ENCODE peak calls at places on chromosome 19, in six cellular contexts. One of them, this sample, is unnamed.

GRCh38 chr19:30887042-30887441 is 462.2 kb downstream of the TSHZ3 start:
- DNase-seq in fibroblast of villous mesenchyme: no peak
- DNase-seq in Peyer's patch: no peak
- DNase-seq in kidney epithelial cell: no peak
- DNase-seq in transverse colon: no peak
- DNase-seq in ovary: no peak
- DNase-seq in this sample: no peak

GRCh38 chr19:41850381-41850780 is 5.5 kb downstream of the DMRTC2 start:
- DNase-seq in kidney epithelial cell: no peak
- DNase-seq in Peyer's patch: no peak
- DNase-seq in fibroblast of villous mesenchyme: no peak
- DNase-seq in transverse colon: no peak
- DNase-seq in ovary: no peak
- DNase-seq in this sample: no peak

GRCh38 chr19:48784527-48784926 is 26.3 kb downstream of the BCAT2 start:
- DNase-seq in ovary: no peak
- DNase-seq in Peyer's patch: no peak
- DNase-seq in fibroblast of villous mesenchyme: peak
- DNase-seq in transverse colon: no peak
- DNase-seq in kidney epithelial cell: no peak
- DNase-seq in this sample: peak

GRCh38 chr19:21483589-21484170 is 21.7 kb upstream of the ZNF429 start:
- DNase-seq in ovary: peak
- DNase-seq in kidney epithelial cell: no peak
- DNase-seq in Peyer's patch: peak
- DNase-seq in fibroblast of villous mesenchyme: peak
- DNase-seq in transverse colon: peak
- DNase-seq in this sample: peak

GRCh38 chr19:15101479-15102082 is 5.6 kb upstream of the SYDE1 start:
- DNase-seq in kidney epithelial cell: no peak
- DNase-seq in fibroblast of villous mesenchyme: peak
- DNase-seq in transverse colon: peak
- DNase-seq in Peyer's patch: peak
- DNase-seq in ovary: no peak
- DNase-seq in this sample: peak

GRCh38 chr19:28485300-28485699 is 727.7 kb downstream of the UQCRFS1 start:
- DNase-seq in fibroblast of villous mesenchyme: no peak
- DNase-seq in Peyer's patch: peak
- DNase-seq in ovary: no peak
- DNase-seq in transverse colon: peak
- DNase-seq in kidney epithelial cell: no peak
- DNase-seq in this sample: no peak

GRCh38 chr19:55626350-55626749 is 2.0 kb upstream of the ZNF784 start:
- DNase-seq in fibroblast of villous mesenchyme: no peak
- DNase-seq in transverse colon: no peak
- DNase-seq in ovary: no peak
- DNase-seq in Peyer's patch: peak
- DNase-seq in kidney epithelial cell: no peak
- DNase-seq in this sample: no peak

GRCh38 chr19:14149509-14149994 is 13.2 kb upstream of the ASF1B start:
- DNase-seq in kidney epithelial cell: no peak
- DNase-seq in transverse colon: peak
- DNase-seq in fibroblast of villous mesenchyme: peak
- DNase-seq in Peyer's patch: peak
- DNase-seq in ovary: peak
- DNase-seq in this sample: peak

GRCh38 chr19:41691268-41691970 is 3.3 kb upstream of the CEACAM7 start:
- DNase-seq in transverse colon: peak
- DNase-seq in kidney epithelial cell: no peak
- DNase-seq in Peyer's patch: no peak
- DNase-seq in ovary: no peak
- DNase-seq in fibroblast of villous mesenchyme: no peak
- DNase-seq in this sample: no peak

GRCh38 chr19:20077791-20078463 is at the start of gene ZNF90:
- DNase-seq in fibroblast of villous mesenchyme: peak
- DNase-seq in ovary: peak
- DNase-seq in kidney epithelial cell: peak
- DNase-seq in transverse colon: peak
- DNase-seq in Peyer's patch: peak
- DNase-seq in this sample: peak

GRCh38 chr19:23823952-23824389 is 65.3 kb upstream of the ZNF681 start:
- DNase-seq in ovary: no peak
- DNase-seq in Peyer's patch: no peak
- DNase-seq in transverse colon: peak
- DNase-seq in kidney epithelial cell: no peak
- DNase-seq in fibroblast of villous mesenchyme: no peak
- DNase-seq in this sample: no peak

GRCh38 chr19:58279042-58279924 is 528 bp downstream of the ZNF8 start:
- DNase-seq in transverse colon: peak
- DNase-seq in Peyer's patch: peak
- DNase-seq in kidney epithelial cell: no peak
- DNase-seq in fibroblast of villous mesenchyme: peak
- DNase-seq in ovary: peak
- DNase-seq in this sample: peak

GRCh38 chr19:14840206-14840605 is 5.2 kb upstream of the OR7A5 start:
- DNase-seq in fibroblast of villous mesenchyme: peak
- DNase-seq in kidney epithelial cell: no peak
- DNase-seq in transverse colon: no peak
- DNase-seq in Peyer's patch: no peak
- DNase-seq in ovary: no peak
- DNase-seq in this sample: no peak

GRCh38 chr19:2532252-2533071 is 56.5 kb downstream of the GADD45B start:
- DNase-seq in fibroblast of villous mesenchyme: peak
- DNase-seq in ovary: no peak
- DNase-seq in Peyer's patch: no peak
- DNase-seq in kidney epithelial cell: no peak
- DNase-seq in transverse colon: no peak
- DNase-seq in this sample: peak

GRCh38 chr19:7130043-7130442 is 60.5 kb downstream of the ZNF557 start:
- DNase-seq in Peyer's patch: no peak
- DNase-seq in kidney epithelial cell: no peak
- DNase-seq in transverse colon: no peak
- DNase-seq in ovary: no peak
- DNase-seq in fibroblast of villous mesenchyme: no peak
- DNase-seq in this sample: no peak

GRCh38 chr19:27719034-27719433 is 1493.9 kb downstream of the UQCRFS1 start:
- DNase-seq in ovary: no peak
- DNase-seq in Peyer's patch: no peak
- DNase-seq in fibroblast of villous mesenchyme: no peak
- DNase-seq in kidney epithelial cell: no peak
- DNase-seq in transverse colon: no peak
- DNase-seq in this sample: no peak

GRCh38 chr19:29524201-29524911 is 1.4 kb upstream of the VSTM2B start:
- DNase-seq in fibroblast of villous mesenchyme: no peak
- DNase-seq in Peyer's patch: no peak
- DNase-seq in kidney epithelial cell: no peak
- DNase-seq in ovary: no peak
- DNase-seq in transverse colon: no peak
- DNase-seq in this sample: no peak

GRCh38 chr19:27393591-27393990 is 1819.4 kb downstream of the UQCRFS1 start:
- DNase-seq in kidney epithelial cell: no peak
- DNase-seq in ovary: no peak
- DNase-seq in fibroblast of villous mesenchyme: no peak
- DNase-seq in transverse colon: no peak
- DNase-seq in Peyer's patch: no peak
- DNase-seq in this sample: no peak

GRCh38 chr19:54684537-54684936 is 21.8 kb downstream of the LILRB4 start:
- DNase-seq in Peyer's patch: no peak
- DNase-seq in ovary: no peak
- DNase-seq in kidney epithelial cell: no peak
- DNase-seq in fibroblast of villous mesenchyme: peak
- DNase-seq in transverse colon: no peak
- DNase-seq in this sample: no peak

GRCh38 chr19:14722127-14722526 is 32.3 kb downstream of the ZNF333 start:
- DNase-seq in kidney epithelial cell: no peak
- DNase-seq in transverse colon: no peak
- DNase-seq in Peyer's patch: no peak
- DNase-seq in fibroblast of villous mesenchyme: no peak
- DNase-seq in ovary: no peak
- DNase-seq in this sample: no peak

GRCh38 chr19:33468361-33469170 is 53.0 kb downstream of the PEPD start:
- DNase-seq in ovary: no peak
- DNase-seq in Peyer's patch: peak
- DNase-seq in fibroblast of villous mesenchyme: no peak
- DNase-seq in kidney epithelial cell: no peak
- DNase-seq in transverse colon: no peak
- DNase-seq in this sample: no peak

GRCh38 chr19:55459950-55460657 is 1.3 kb downstream of the ISOC2 start:
- DNase-seq in Peyer's patch: no peak
- DNase-seq in transverse colon: no peak
- DNase-seq in kidney epithelial cell: no peak
- DNase-seq in fibroblast of villous mesenchyme: peak
- DNase-seq in ovary: no peak
- DNase-seq in this sample: peak

GRCh38 chr19:10672529-10673150 is 18.5 kb downstream of the ILF3 start:
- DNase-seq in kidney epithelial cell: no peak
- DNase-seq in fibroblast of villous mesenchyme: peak
- DNase-seq in Peyer's patch: no peak
- DNase-seq in transverse colon: no peak
- DNase-seq in ovary: no peak
- DNase-seq in this sample: no peak

GRCh38 chr19:11577451-11578341 is at the start of gene ACP5:
- DNase-seq in kidney epithelial cell: no peak
- DNase-seq in Peyer's patch: no peak
- DNase-seq in transverse colon: no peak
- DNase-seq in fibroblast of villous mesenchyme: peak
- DNase-seq in ovary: peak
- DNase-seq in this sample: no peak

GRCh38 chr19:28878862-28879566 is 333.9 kb downstream of the UQCRFS1 start:
- DNase-seq in ovary: peak
- DNase-seq in fibroblast of villous mesenchyme: peak
- DNase-seq in kidney epithelial cell: no peak
- DNase-seq in transverse colon: peak
- DNase-seq in Peyer's patch: peak
- DNase-seq in this sample: peak

GRCh38 chr19:17183271-17183757 is 31.8 kb upstream of the USE1 start:
- DNase-seq in kidney epithelial cell: no peak
- DNase-seq in Peyer's patch: no peak
- DNase-seq in transverse colon: no peak
- DNase-seq in fibroblast of villous mesenchyme: no peak
- DNase-seq in ovary: no peak
- DNase-seq in this sample: no peak
- TF ChIP-seq CTCF in kidney epithelial cell: no peak
- TF ChIP-seq CTCF in Peyer's patch: no peak
- TF ChIP-seq CTCF in transverse colon: no peak
- TF ChIP-seq CTCF in fibroblast of villous mesenchyme: no peak
- TF ChIP-seq CTCF in ovary: no peak
- TF ChIP-seq CTCF in this sample: no peak

DNA sequence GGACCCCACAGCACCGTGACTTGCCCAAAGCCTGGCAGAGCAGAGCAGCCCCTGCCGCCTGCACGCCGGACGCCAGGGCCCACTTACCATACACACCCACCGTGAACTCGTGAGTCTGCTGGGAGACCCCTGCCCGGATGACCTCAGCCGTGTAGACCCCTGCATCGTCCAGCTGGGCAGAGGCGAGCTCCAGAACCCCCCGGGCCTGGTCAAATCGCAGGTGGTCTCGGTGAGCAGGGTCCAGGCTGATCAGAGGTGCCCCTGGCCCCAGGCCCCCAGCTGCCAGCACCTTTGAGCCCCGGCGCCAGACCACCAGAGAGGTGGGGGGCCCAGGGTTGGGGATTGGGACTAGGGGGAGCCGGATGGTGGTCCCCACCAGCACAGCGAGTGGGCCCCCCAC is 873 bp downstream of the VSIG10L start:
- DNase-seq in fibroblast of villous mesenchyme: no peak
- DNase-seq in kidney epithelial cell: no peak
- DNase-seq in Peyer's patch: no peak
- DNase-seq in ovary: no peak
- DNase-seq in transverse colon: no peak
- DNase-seq in this sample: no peak
- H3K4me3 ChIP-seq in fibroblast of villous mesenchyme: no peak
- H3K4me3 ChIP-seq in kidney epithelial cell: no peak
- H3K4me3 ChIP-seq in Peyer's patch: no peak
- H3K4me3 ChIP-seq in ovary: no peak
- H3K4me3 ChIP-seq in transverse colon: no peak
- H3K4me3 ChIP-seq in this sample: no peak

GRCh38 chr19:42872608-42873007 is 6.9 kb downstream of the PSG1 start:
- DNase-seq in ovary: no peak
- DNase-seq in kidney epithelial cell: no peak
- DNase-seq in Peyer's patch: no peak
- DNase-seq in transverse colon: no peak
- DNase-seq in fibroblast of villous mesenchyme: no peak
- DNase-seq in this sample: no peak
- TF ChIP-seq CTCF in ovary: no peak
- TF ChIP-seq CTCF in kidney epithelial cell: no peak
- TF ChIP-seq CTCF in Peyer's patch: no peak
- TF ChIP-seq CTCF in transverse colon: no peak
- TF ChIP-seq CTCF in fibroblast of villous mesenchyme: peak
- TF ChIP-seq CTCF in this sample: peak

GRCh38 chr19:47742636-47743035 is 2.7 kb upstream of the NOP53 start:
- DNase-seq in fibroblast of villous mesenchyme: peak
- DNase-seq in transverse colon: no peak
- DNase-seq in ovary: no peak
- DNase-seq in Peyer's patch: no peak
- DNase-seq in kidney epithelial cell: no peak
- DNase-seq in this sample: no peak
- H3K4me3 ChIP-seq in fibroblast of villous mesenchyme: no peak
- H3K4me3 ChIP-seq in transverse colon: peak
- H3K4me3 ChIP-seq in ovary: peak
- H3K4me3 ChIP-seq in Peyer's patch: peak
- H3K4me3 ChIP-seq in kidney epithelial cell: no peak
- H3K4me3 ChIP-seq in this sample: peak

GRCh38 chr19:13089139-13089856 is 13.4 kb downstream of the LYL1 start:
- DNase-seq in ovary: no peak
- DNase-seq in kidney epithelial cell: no peak
- DNase-seq in fibroblast of villous mesenchyme: no peak
- DNase-seq in Peyer's patch: no peak
- DNase-seq in transverse colon: no peak
- DNase-seq in this sample: no peak
- TF ChIP-seq CTCF in ovary: no peak
- TF ChIP-seq CTCF in kidney epithelial cell: peak
- TF ChIP-seq CTCF in fibroblast of villous mesenchyme: peak
- TF ChIP-seq CTCF in Peyer's patch: peak
- TF ChIP-seq CTCF in transverse colon: no peak
- TF ChIP-seq CTCF in this sample: peak

GRCh38 chr19:1001538-1002166 is 1.4 kb downstream of the GRIN3B start:
- DNase-seq in ovary: no peak
- DNase-seq in transverse colon: peak
- DNase-seq in Peyer's patch: peak
- DNase-seq in fibroblast of villous mesenchyme: no peak
- DNase-seq in kidney epithelial cell: no peak
- DNase-seq in this sample: no peak
- H3K4me3 ChIP-seq in ovary: no peak
- H3K4me3 ChIP-seq in transverse colon: no peak
- H3K4me3 ChIP-seq in Peyer's patch: no peak
- H3K4me3 ChIP-seq in fibroblast of villous mesenchyme: no peak
- H3K4me3 ChIP-seq in kidney epithelial cell: no peak
- H3K4me3 ChIP-seq in this sample: no peak